ENCODE peak calls at places on chromosomes 12 and 14, in ten cellular contexts. Q is activated T-helper 1 cell treated with Interleukin-2 at 50 U/mL for 16 hours; X is cardiac muscle cell; O is neural progenitor cell; R is EH; D is RCC 7860; G is stomach; B is progenitor cell of endocrine pancreas; A is activated naive CD4-positive, alpha-beta T cell treated with anti-CD3 and anti-CD28 coated beads, Interleukin-2, amount 50 U/mL, for 16 hours; M is HEK293T. W is an unnamed sample.

GRCh38 chr14:96424104-96424989 is 32.4 kb downstream of the AK7 start:
- DNase-seq in O (peak), D (peak), R (peak), Q (no peak), X (peak), G (peak), B (no peak), A (peak), M (peak), W (no peak)

GRCh38 chr12:97745406-97746101 is 282.9 kb downstream of the RMST start:
- DNase-seq in O (no peak), G (no peak), M (no peak), R (no peak), B (no peak), A (no peak), X (no peak), D (peak), Q (no peak), W (no peak)

GRCh38 chr12:41485203-41485602 is 297.1 kb downstream of the PDZRN4 start:
- DNase-seq in G (no peak), B (no peak), D (no peak), Q (no peak), R (peak), O (no peak), X (no peak), A (no peak), M (no peak), W (no peak)

GRCh38 chr12:79420146-79420618 is 270.6 kb downstream of the PAWR start:
- DNase-seq in R (peak), A (no peak), D (peak), X (peak), Q (no peak), B (no peak), G (no peak), O (peak), M (peak), W (no peak)

GRCh38 chr12:119780786-119781434 is 96.2 kb downstream of the CIT start:
- DNase-seq in M (peak), X (peak), O (peak), R (peak), D (peak), G (peak), B (peak), A (no peak), Q (no peak), W (peak)

GRCh38 chr14:75861161-75861621 is 120.6 kb downstream of the TGFB3 start:
- DNase-seq in A (no peak), D (peak), Q (no peak), X (peak), O (no peak), B (no peak), M (no peak), G (no peak), R (peak), W (no peak)

GRCh38 chr12:60830381-60830780 is 1234.6 kb downstream of the SLC16A7 start:
- DNase-seq in G (no peak), A (no peak), O (no peak), M (no peak), Q (no peak), X (no peak), D (no peak), R (no peak), B (no peak), W (no peak)

GRCh38 chr12:58915634-58916033 is 4.7 kb downstream of the LRIG3 start:
- DNase-seq in B (no peak), O (peak), X (peak), R (peak), M (no peak), Q (no peak), A (no peak), D (no peak), G (peak), W (peak)

GRCh38 chr12:63154560-63154959 is 3.6 kb upstream of the AVPR1A start:
- DNase-seq in R (no peak), O (no peak), Q (no peak), D (no peak), A (no peak), X (no peak), G (no peak), B (no peak), M (no peak), W (no peak)

GRCh38 chr14:31057035-31057434 is 30.9 kb upstream of the STRN3 start:
- DNase-seq in Q (no peak), B (no peak), G (no peak), X (no peak), D (no peak), M (no peak), A (no peak), O (no peak), R (no peak), W (no peak)

GRCh38 chr14:35079742-35080141 is 33.7 kb downstream of the FAM177A1 start:
- DNase-seq in X (no peak), R (no peak), Q (no peak), O (no peak), B (no peak), D (no peak), A (no peak), G (no peak), M (no peak), W (no peak)

GRCh38 chr14:71682337-71682736 is 249.9 kb upstream of the RGS6 start:
- DNase-seq in G (no peak), Q (no peak), D (no peak), R (peak), O (no peak), A (no peak), M (no peak), B (no peak), X (no peak), W (no peak)

GRCh38 chr14:68631691-68632590 is 160.9 kb downstream of the ZFP36L1 start:
- DNase-seq in M (no peak), B (peak), Q (no peak), D (no peak), X (no peak), O (no peak), A (no peak), G (no peak), R (no peak), W (no peak)

GRCh38 chr14:23613242-23614070 is 22.7 kb upstream of the DHRS2 start:
- DNase-seq in X (no peak), O (no peak), R (no peak), Q (no peak), A (no peak), M (no peak), B (no peak), D (no peak), G (no peak), W (no peak)

GRCh38 chr12:47442310-47442709 is 263.5 kb downstream of the RPAP3 start:
- DNase-seq in D (no peak), R (no peak), G (no peak), B (no peak), A (no peak), M (no peak), Q (no peak), O (no peak), X (no peak), W (no peak)

GRCh38 chr12:28937196-28937595 is 211.9 kb upstream of the FAR2 start:
- DNase-seq in B (no peak), X (peak), G (no peak), Q (no peak), M (no peak), O (no peak), A (no peak), D (no peak), R (peak), W (no peak)

GRCh38 chr12:121917950-121918678 is at the start of gene CFAP251:
- DNase-seq in X (peak), R (peak), D (no peak), Q (peak), O (peak), G (peak), M (peak), A (peak), B (peak), W (peak)

GRCh38 chr14:32494566-32495434 is 165.7 kb downstream of the AKAP6 start:
- DNase-seq in R (peak), G (no peak), X (no peak), A (no peak), D (no peak), Q (no peak), B (no peak), O (no peak), M (no peak), W (no peak)

W was measured in glutamatergic neuron.